ENCODE peak calls at places on chromosomes 3 and 15, in four cellular contexts. One of them, this sample, is unnamed.

GRCh38 chr15:91882858-91883586 is 29.5 kb downstream of the SLCO3A1 start:
- DNase-seq in AG20443: no peak
- DNase-seq in iris pigment epithelial cell: no peak
- DNase-seq in mammary epithelial cell: no peak
- DNase-seq in this sample: no peak

GRCh38 chr3:45124379-45124778 is 21.8 kb downstream of the CDCP1 start:
- DNase-seq in AG20443: peak
- DNase-seq in iris pigment epithelial cell: peak
- DNase-seq in mammary epithelial cell: peak
- DNase-seq in this sample: no peak

GRCh38 chr15:92800013-92800412 is 100.1 kb upstream of the CHD2 start:
- DNase-seq in AG20443: no peak
- DNase-seq in iris pigment epithelial cell: no peak
- DNase-seq in mammary epithelial cell: no peak
- DNase-seq in this sample: no peak

GRCh38 chr3:133591271-133591742 is 17.8 kb downstream of the CDV3 start:
- DNase-seq in AG20443: peak
- DNase-seq in iris pigment epithelial cell: peak
- DNase-seq in mammary epithelial cell: peak
- DNase-seq in this sample: no peak

GRCh38 chr3:177150970-177151627 is 46.2 kb downstream of the TBL1XR1 start:
- DNase-seq in AG20443: peak
- DNase-seq in iris pigment epithelial cell: peak
- DNase-seq in mammary epithelial cell: peak
- DNase-seq in this sample: peak

GRCh38 chr3:140159646-140160045 is 224.7 kb downstream of the CLSTN2 start:
- DNase-seq in AG20443: no peak
- DNase-seq in iris pigment epithelial cell: no peak
- DNase-seq in mammary epithelial cell: no peak
- DNase-seq in this sample: no peak

GRCh38 chr15:78950906-78951840 is 6.3 kb upstream of the CTSH start:
- DNase-seq in AG20443: peak
- DNase-seq in iris pigment epithelial cell: peak
- DNase-seq in mammary epithelial cell: peak
- DNase-seq in this sample: no peak

GRCh38 chr15:48855501-48856440 is 22.2 kb upstream of the EID1 start:
- DNase-seq in AG20443: peak
- DNase-seq in iris pigment epithelial cell: peak
- DNase-seq in mammary epithelial cell: no peak
- DNase-seq in this sample: no peak

GRCh38 chr3:84961492-84962255 is 2.9 kb downstream of the CADM2 start:
- DNase-seq in AG20443: no peak
- DNase-seq in iris pigment epithelial cell: no peak
- DNase-seq in mammary epithelial cell: no peak
- DNase-seq in this sample: no peak

GRCh38 chr3:80970292-80970691 is 791.2 kb downstream of the GBE1 start:
- DNase-seq in AG20443: no peak
- DNase-seq in iris pigment epithelial cell: no peak
- DNase-seq in mammary epithelial cell: no peak
- DNase-seq in this sample: no peak

GRCh38 chr3:139827833-139828232 is 107.2 kb upstream of the CLSTN2 start:
- DNase-seq in AG20443: no peak
- DNase-seq in iris pigment epithelial cell: no peak
- DNase-seq in mammary epithelial cell: no peak
- DNase-seq in this sample: no peak

GRCh38 chr3:17044844-17045243 is 160.1 kb downstream of the PLCL2 start:
- DNase-seq in AG20443: no peak
- DNase-seq in iris pigment epithelial cell: no peak
- DNase-seq in mammary epithelial cell: no peak
- DNase-seq in this sample: no peak

GRCh38 chr3:86787091-86787490 is 203.9 kb downstream of the VGLL3 start:
- DNase-seq in AG20443: peak
- DNase-seq in iris pigment epithelial cell: peak
- DNase-seq in mammary epithelial cell: peak
- DNase-seq in this sample: no peak

GRCh38 chr15:63968700-63969099 is 77.6 kb downstream of the DAPK2 start:
- DNase-seq in AG20443: peak
- DNase-seq in iris pigment epithelial cell: no peak
- DNase-seq in mammary epithelial cell: no peak
- DNase-seq in this sample: no peak

GRCh38 chr15:89797678-89798201 is 16.9 kb downstream of the ANPEP start:
- DNase-seq in AG20443: no peak
- DNase-seq in iris pigment epithelial cell: no peak
- DNase-seq in mammary epithelial cell: no peak
- DNase-seq in this sample: no peak